ENCODE peak calls at places on chromosomes 5 and 9, in four cellular contexts. N, K, J and H are unnamed samples.

GRCh38 chr9:38680827-38681226 is 39.1 kb downstream of the FAM240B start:
- DNase-seq in K (no peak), N (no peak), J (no peak), H (no peak)

GRCh38 chr9:36828574-36829141 is 205.4 kb downstream of the PAX5 start:
- DNase-seq in J (no peak), K (no peak), N (no peak), H (no peak)

GRCh38 chr9:19682416-19682815 is 106.4 kb downstream of the SLC24A2 start:
- DNase-seq in K (no peak), N (no peak), J (no peak), H (no peak)

GRCh38 chr9:130159814-130160670 is 12.2 kb upstream of the NCS1 start:
- DNase-seq in N (no peak), K (no peak), J (no peak), H (no peak)

GRCh38 chr5:1735320-1735970 is 64.2 kb downstream of the MRPL36 start:
- DNase-seq in J (no peak), K (no peak), N (no peak), H (no peak)

GRCh38 chr5:123598028-123598689 is 86.2 kb downstream of the CSNK1G3 start:
- DNase-seq in N (no peak), J (no peak), K (no peak), H (no peak)

GRCh38 chr9:87543251-87543650 is 45.6 kb downstream of the DAPK1 start:
- DNase-seq in J (no peak), N (peak), K (no peak), H (no peak)

GRCh38 chr9:27373851-27374250 is 76.9 kb upstream of the EQTN start:
- DNase-seq in N (no peak), K (no peak), J (no peak), H (no peak)

GRCh38 chr5:36876965-36877666 is 547 bp downstream of the NIPBL start:
- DNase-seq in N (peak), K (no peak), J (peak), H (no peak)

GRCh38 chr5:31048282-31048974 is 145.1 kb upstream of the CDH6 start:
- DNase-seq in N (no peak), J (no peak), K (no peak), H (no peak)

GRCh38 chr9:116361558-116361957 is 208.0 kb downstream of the PAPPA start:
- DNase-seq in N (no peak), J (no peak), K (no peak), H (no peak)

GRCh38 chr9:116358251-116358650 is 204.7 kb downstream of the PAPPA start:
- DNase-seq in N (no peak), J (no peak), K (no peak), H (no peak)

GRCh38 chr9:116362493-116362892 is 208.9 kb downstream of the PAPPA start:
- DNase-seq in N (no peak), J (no peak), K (no peak), H (no peak)

GRCh38 chr9:116359958-116360357 is 206.4 kb downstream of the PAPPA start:
- DNase-seq in J (no peak), K (no peak), N (no peak), H (no peak)

GRCh38 chr9:116360974-116361373 is 207.4 kb downstream of the PAPPA start:
- DNase-seq in J (no peak), N (peak), K (no peak), H (no peak)
- H3K4me3 ChIP-seq in J (no peak), N (no peak), K (no peak), H (no peak)

GRCh38 chr9:117625154-117625553 is 79.0 kb upstream of the TLR4 start:
- DNase-seq in J (no peak), K (no peak), N (no peak), H (no peak)

GRCh38 chr9:117624106-117624505 is 80.1 kb upstream of the TLR4 start:
- DNase-seq in K (no peak), N (no peak), J (no peak), H (no peak)

GRCh38 chr9:117616436-117616835 is 87.8 kb upstream of the TLR4 start:
- DNase-seq in K (no peak), N (no peak), J (no peak), H (no peak)

DNA sequence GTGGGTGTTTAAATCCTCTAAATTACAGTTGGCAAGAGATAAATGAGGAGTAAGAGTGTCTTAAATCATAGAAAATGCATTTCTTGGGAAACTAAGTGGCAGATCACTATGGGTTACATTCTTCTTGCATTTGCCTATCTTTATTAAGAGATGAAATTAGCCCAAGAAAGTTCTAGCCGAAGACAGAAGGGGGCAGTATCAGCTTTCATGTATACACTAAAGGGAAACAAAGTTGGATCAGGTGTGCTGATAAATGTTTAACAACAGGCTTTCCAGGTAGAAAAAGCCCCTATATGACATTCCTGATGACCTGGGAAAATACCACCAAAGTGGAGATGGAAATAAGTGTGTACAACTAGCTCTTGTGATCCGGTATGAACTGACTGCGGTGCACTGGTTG is 81.9 kb upstream of the TLR4 start:
- DNase-seq in N (no peak), K (no peak), J (no peak), H (no peak)
- TF ChIP-seq CTCF in N (peak), K (peak), J (no peak), H (no peak)

DNA sequence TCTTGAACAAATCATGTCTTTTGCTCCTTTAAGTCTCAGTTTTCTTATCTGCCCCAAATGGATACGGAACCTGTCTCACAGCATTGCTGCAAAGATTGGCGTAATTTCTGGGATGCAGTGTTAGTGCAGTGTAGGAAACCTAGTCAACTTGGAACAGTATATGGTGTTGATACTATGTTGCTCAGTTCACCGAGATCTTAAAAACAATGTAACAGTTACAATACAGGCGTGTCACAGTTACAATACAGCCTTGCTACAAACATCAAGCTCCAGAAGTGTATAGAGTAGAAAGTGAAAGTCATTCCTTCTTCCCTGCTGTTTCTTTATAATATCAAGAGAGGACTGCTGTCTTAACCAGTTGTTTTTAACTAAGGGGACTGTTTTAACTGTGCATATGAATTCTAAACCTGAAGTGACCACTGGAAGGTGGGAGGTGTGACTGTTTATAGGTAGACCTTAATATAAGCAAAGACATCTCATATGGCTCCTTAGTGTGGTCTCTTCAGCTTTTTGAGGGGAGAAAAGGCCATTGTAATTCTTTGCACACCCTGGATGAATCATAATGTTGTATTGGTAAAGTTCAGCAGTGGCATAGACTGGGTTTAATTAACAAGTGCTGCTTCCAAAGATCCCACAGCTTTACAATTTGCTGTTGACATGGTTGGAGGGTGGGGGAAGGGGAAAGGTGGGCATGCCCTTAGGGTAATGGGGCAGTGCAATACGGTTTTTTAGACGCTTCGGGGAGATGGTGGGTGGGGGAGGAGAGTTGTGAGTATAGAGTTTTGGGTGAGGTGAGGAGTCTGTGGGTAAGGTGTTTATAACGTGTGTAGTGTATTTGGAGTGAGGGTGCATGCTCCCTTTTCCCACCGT is 12.9 kb downstream of the PRRC2B start:
- DNase-seq in K (no peak), J (no peak), N (peak), H (no peak)
- H3K4me3 ChIP-seq in K (peak), J (peak), N (peak), H (no peak)

GRCh38 chr5:137580030-137580429 is 80.9 kb upstream of the SPOCK1 start:
- DNase-seq in J (no peak), N (no peak), K (no peak), H (no peak)
- TF ChIP-seq CTCF in J (no peak), N (peak), K (peak), H (peak)

DNA sequence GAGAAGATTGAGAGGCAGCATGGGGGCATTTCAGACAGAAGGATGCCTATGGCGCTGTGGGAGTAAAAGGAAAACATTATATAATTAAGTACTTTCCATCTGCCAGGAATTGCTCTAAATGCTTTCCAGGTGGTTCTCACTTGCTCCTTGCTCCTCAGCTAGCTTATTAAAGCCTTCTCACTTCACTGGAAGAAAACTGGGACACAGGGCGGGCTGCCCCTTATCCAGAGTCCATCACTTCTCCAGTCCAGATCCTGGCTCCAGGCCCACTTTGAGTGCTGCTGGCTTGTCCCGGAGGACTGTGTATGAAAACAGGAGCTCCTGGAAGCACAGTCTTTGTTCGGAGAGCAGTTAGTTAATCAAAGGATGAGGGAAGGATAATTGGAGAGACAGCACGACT is 409.9 kb upstream of the ADAMTS16 start:
- DNase-seq in J (no peak), N (no peak), K (no peak), H (no peak)
- H3K4me3 ChIP-seq in J (no peak), N (no peak), K (no peak), H (no peak)

GRCh38 chr9:14439555-14439954 is 125.6 kb upstream of the NFIB start:
- DNase-seq in N (no peak), K (no peak), J (no peak), H (no peak)
- TF ChIP-seq CTCF in N (no peak), K (no peak), J (no peak), H (no peak)

GRCh38 chr5:77812926-77813589 is 36.9 kb upstream of the TBCA start:
- DNase-seq in K (no peak), N (no peak), J (no peak), H (no peak)
- H3K4me3 ChIP-seq in K (no peak), N (no peak), J (no peak), H (no peak)

DNA sequence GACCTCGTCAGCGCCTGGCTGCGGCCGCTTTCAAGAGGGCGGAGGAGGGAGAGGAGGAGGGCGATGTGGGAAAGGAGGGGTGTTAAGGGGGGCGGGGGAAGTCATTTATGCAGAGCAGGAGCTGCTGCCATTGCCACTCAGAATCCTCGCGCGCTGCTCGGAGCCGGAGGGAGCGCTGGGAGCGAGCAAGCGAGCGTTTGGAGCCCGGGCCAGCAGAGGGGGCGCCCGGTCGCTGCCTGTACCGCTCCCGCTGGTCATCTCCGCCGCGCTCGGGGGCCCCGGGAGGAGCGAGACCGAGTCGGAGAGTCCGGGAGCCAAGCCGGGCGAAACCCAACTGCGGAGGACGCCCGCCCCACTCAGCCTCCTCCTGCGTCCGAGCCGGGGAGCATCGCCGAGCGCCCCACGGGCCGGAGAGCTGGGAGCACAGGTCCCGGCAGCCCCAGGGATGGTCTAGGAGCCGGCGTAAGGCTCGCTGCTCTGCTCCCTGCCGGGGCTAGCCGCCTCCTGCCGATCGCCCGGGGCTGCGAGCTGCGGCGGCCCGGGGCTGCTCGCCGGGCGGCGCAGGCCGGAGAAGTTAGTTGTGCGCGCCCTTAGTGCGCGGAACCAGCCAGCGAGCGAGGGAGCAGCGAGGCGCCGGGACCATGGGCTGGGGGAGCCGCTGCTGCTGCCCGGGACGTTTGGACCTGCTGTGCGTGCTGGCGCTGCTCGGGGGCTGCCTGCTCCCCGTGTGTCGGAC is at the start of gene PCSK5:
- DNase-seq in K (peak), N (peak), J (peak), H (peak)
- TF ChIP-seq CTCF in K (peak), N (peak), J (peak), H (peak)

GRCh38 chr5:93578813-93579560 is 2.0 kb downstream of the NR2F1-AS1 start:
- DNase-seq in N (no peak), K (no peak), J (peak), H (no peak)
- H3K4me3 ChIP-seq in N (peak), K (peak), J (peak), H (peak)

GRCh38 chr9:132185164-132186009 is 23.5 kb downstream of the NTNG2 start:
- DNase-seq in K (no peak), N (no peak), J (no peak), H (no peak)

GRCh38 chr9:132181796-132182521 is 20.1 kb downstream of the NTNG2 start:
- DNase-seq in N (peak), K (no peak), J (no peak), H (no peak)

GRCh38 chr9:132183715-132184114 is 21.9 kb downstream of the NTNG2 start:
- DNase-seq in J (no peak), N (no peak), K (no peak), H (no peak)

GRCh38 chr9:132183134-132183533 is 21.3 kb downstream of the NTNG2 start:
- DNase-seq in K (no peak), N (no peak), J (no peak), H (no peak)

GRCh38 chr9:132182609-132183073 is 20.8 kb downstream of the NTNG2 start:
- DNase-seq in K (no peak), J (no peak), N (no peak), H (no peak)
- TF ChIP-seq CTCF in K (peak), J (no peak), N (peak), H (peak)